ENCODE peak calls at places on chromosomes 1 and 21, in eight cellular contexts. A is tibial nerve; C is activated naive CD4-positive, alpha-beta T cell; D is hypothalamus; T is NCI-H1092; P is posterior cingulate gyrus; Y is T-helper 9 cell; V is kidney. K is an unnamed sample.
A peak's percentile ranks its signal among the peaks of the same experiment; 100 is the strongest.

GRCh38 chr1:36269408-36269838 is 36.7 kb upstream of the SH3D21 start:
- DNase-seq in T (no peak), D (no peak), Y (no peak), P (no peak), A (no peak), C (no peak), V (no peak), K (no peak)

GRCh38 chr1:38344705-38345104 is 298.1 kb upstream of the POU3F1 start:
- DNase-seq in V (no peak), T (no peak), A (no peak), C (no peak), P (no peak), Y (no peak), D (no peak), K (no peak)

GRCh38 chr1:15691434-15692032 is 7.4 kb downstream of the PLEKHM2 start:
- DNase-seq in A (no peak), D (no peak), Y (no peak), P (peak; percentile 52), V (no peak), C (no peak), T (no peak), K (no peak)

GRCh38 chr1:65442442-65442841 is 22.0 kb downstream of the LEPR start:
- DNase-seq in D (no peak), P (no peak), C (no peak), Y (no peak), A (no peak), V (no peak), T (no peak), K (no peak)

GRCh38 chr1:96520542-96520941 is 201.0 kb upstream of the PTBP2 start:
- DNase-seq in V (peak; percentile 56), A (no peak), T (no peak), Y (no peak), D (no peak), P (no peak), C (no peak), K (no peak)

GRCh38 chr1:161506336-161507223 is 1.3 kb downstream of the FCGR2A start:
- DNase-seq in T (no peak), A (no peak), Y (no peak), C (no peak), D (no peak), V (no peak), P (no peak), K (no peak)

GRCh38 chr21:33870768-33871167 is 44.8 kb downstream of the ATP5PO start:
- DNase-seq in D (no peak), C (no peak), Y (no peak), A (no peak), V (no peak), P (no peak), T (no peak), K (no peak)

GRCh38 chr21:45138199-45139002 is 64.0 kb downstream of the ADARB1 start:
- DNase-seq in V (peak; percentile 82), Y (peak; percentile 77), P (no peak), D (no peak), A (peak; percentile 46), T (peak; percentile 61), C (peak; percentile 38), K (peak; percentile 27)